ENCODE peak calls at places on chromosomes 6 and 20, in six cellular contexts. G is K562, P is GM12891, U is GM12878, F is H1, X is HepG2. N is an unnamed sample.

GRCh38 chr6:20700375-20700774 is 166.1 kb downstream of the CDKAL1 start:
- DNase-seq in G (no peak), P (no peak), U (no peak), F (no peak), X (no peak), N (no peak)

GRCh38 chr20:18288748-18289705 is 700 bp downstream of the ZNF133 start:
- DNase-seq in G (peak), P (peak), U (no peak), F (no peak), X (peak), N (no peak)

GRCh38 chr6:31529329-31530150 is 778 bp downstream of the MCCD1 start:
- DNase-seq in G (no peak), P (no peak), U (no peak), F (no peak), X (peak), N (no peak)

GRCh38 chr6:2503816-2504494 is 246.8 kb downstream of the MYLK4 start:
- DNase-seq in G (no peak), P (no peak), U (no peak), F (no peak), X (peak), N (no peak)

GRCh38 chr6:42153921-42154320 is 11.5 kb upstream of the C6orf132 start:
- DNase-seq in G (no peak), P (no peak), U (no peak), F (no peak), X (no peak), N (no peak)

GRCh38 chr6:170187669-170188566 is 103.0 kb downstream of the DLL1 start:
- DNase-seq in G (no peak), P (no peak), U (no peak), F (no peak), X (no peak), N (no peak)

GRCh38 chr6:105651969-105652368 is 249.1 kb upstream of the PREP start:
- DNase-seq in G (no peak), P (no peak), U (no peak), F (no peak), X (no peak), N (no peak)

GRCh38 chr6:62283828-62284411 is 2.1 kb downstream of the KHDRBS2 start:
- DNase-seq in G (no peak), P (no peak), U (no peak), F (no peak), X (peak), N (no peak)

GRCh38 chr20:53021934-53022333 is 49.8 kb downstream of the TSHZ2 start:
- DNase-seq in G (no peak), P (no peak), U (no peak), F (no peak), X (no peak), N (no peak)

GRCh38 chr6:112882381-112882780 is 535.3 kb downstream of the RFPL4B start:
- DNase-seq in G (no peak), P (no peak), U (no peak), F (no peak), X (no peak), N (no peak)

GRCh38 chr6:26597821-26598220 is 1.1 kb downstream of the ABT1 start:
- DNase-seq in G (peak), P (no peak), U (no peak), F (no peak), X (no peak), N (no peak)

GRCh38 chr20:24653306-24653705 is 183.9 kb downstream of the SYNDIG1 start:
- DNase-seq in G (no peak), P (no peak), U (no peak), F (no peak), X (no peak), N (no peak)

GRCh38 chr6:36735110-36735971 is 37.7 kb downstream of the RAB44 start:
- DNase-seq in G (no peak), P (peak), U (no peak), F (no peak), X (no peak), N (no peak)
- TF ChIP-seq POLR2A in G (no peak), P (no peak), U (no peak), F (no peak), X (no peak), N (no peak)

GRCh38 chr6:30493643-30494250 is 4.4 kb downstream of the HLA-E start:
- DNase-seq in G (peak), P (no peak), U (no peak), F (no peak), X (no peak), N (no peak)
- TF ChIP-seq POLR2AphosphoS5 in G (no peak), P (peak), U (peak), F (no peak), X (no peak), N (peak)

GRCh38 chr20:50304883-50305635 is 114.4 kb downstream of the CEBPB start:
- DNase-seq in G (no peak), P (no peak), U (no peak), F (no peak), X (peak), N (no peak)
- TF ChIP-seq TAF1 in G (no peak), P (no peak), U (no peak), F (no peak), X (peak), N (no peak)

DNA sequence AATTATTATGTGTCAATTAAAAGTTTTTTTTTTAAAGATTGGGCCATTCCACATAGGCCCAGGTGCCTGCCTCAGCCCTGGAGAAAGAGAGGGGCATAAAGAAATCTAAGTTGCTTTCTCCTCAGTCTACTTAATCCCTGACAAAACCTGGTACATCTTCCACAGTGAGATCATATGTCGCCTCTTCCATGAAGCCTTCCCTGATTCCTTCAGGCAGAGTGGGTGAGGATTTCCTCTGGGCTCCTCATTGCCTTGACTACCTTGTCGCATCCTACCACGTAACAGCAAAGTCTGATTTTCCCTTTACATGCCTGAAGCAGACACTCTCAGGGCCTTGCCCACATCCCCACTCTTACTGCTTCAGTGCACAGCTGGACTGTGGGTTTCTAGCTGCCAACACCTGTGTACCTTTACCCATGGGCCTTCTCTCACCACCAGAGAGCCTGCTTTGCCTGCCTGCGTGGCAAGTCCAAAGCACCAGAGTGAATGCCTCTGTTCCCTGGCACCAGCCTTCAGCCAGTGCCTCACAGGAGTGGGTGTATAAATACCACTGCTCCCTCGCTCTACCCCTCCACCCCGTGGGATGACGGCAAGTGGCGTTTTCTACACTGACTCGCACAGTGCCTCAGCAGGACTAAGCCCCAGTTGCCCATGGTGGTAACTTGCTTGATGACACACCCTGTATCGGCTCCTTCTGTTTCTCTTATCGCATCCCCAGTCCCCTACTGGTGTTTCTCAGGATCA is 68.0 kb downstream of the EYA2 start:
- DNase-seq in G (no peak), P (no peak), U (no peak), F (no peak), X (no peak), N (no peak)
- TF ChIP-seq POLR2A in G (no peak), P (no peak), U (no peak), F (no peak), X (no peak), N (no peak)

DNA sequence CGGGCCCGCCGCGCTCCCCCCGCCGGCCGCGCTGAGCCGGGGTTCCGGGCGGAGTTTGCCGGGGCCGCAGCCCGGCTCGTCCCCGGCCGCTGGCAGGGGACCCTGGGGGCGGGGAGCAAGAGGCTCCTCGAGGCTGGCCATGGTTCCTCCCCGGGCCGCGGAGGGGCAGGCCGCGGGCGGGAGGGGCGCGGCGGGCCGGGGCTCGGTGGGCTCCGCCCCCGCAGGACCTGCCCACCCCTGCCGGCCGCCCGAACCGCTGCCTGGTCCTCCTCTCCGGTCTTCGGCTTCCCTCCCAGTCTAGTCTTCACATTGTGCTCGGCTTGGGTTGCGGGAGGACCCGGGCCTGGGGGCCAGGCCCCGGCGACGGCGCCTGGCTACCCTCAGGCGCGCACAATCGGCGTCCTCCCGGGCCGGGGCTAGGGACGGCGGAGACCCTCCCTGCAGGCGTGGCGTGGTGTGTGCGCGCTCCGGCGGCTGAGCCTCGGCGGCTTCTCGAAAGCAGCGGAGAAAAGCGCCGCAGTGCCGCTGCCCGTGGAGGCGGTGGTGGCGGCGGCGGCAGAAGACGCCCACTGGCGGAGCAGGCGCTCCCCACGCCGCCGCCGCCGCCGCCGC is at the start of gene PDE10A:
- DNase-seq in G (no peak), P (peak), U (no peak), F (no peak), X (no peak), N (no peak)
- TF ChIP-seq POLR2AphosphoS5 in G (no peak), P (no peak), U (no peak), F (no peak), X (no peak), N (no peak)

GRCh38 chr6:160132776-160133338 is 11.2 kb downstream of the SLC22A1 start:
- DNase-seq in G (peak), P (no peak), U (no peak), F (no peak), X (no peak), N (no peak)
- TF ChIP-seq TAF1 in G (no peak), P (no peak), U (no peak), F (no peak), X (no peak), N (no peak)

GRCh38 chr20:50115591-50116367 is 2.8 kb upstream of the UBE2V1 start:
- DNase-seq in G (peak), P (peak), U (peak), F (peak), X (peak), N (peak)
- TF ChIP-seq POLR2A in G (peak), P (peak), U (peak), F (no peak), X (peak), N (peak)

GRCh38 chr6:130381012-130381411 is 15.2 kb downstream of the TMEM200A start:
- DNase-seq in G (no peak), P (no peak), U (no peak), F (no peak), X (no peak), N (no peak)
- TF ChIP-seq POLR2AphosphoS5 in G (no peak), P (no peak), U (no peak), F (no peak), X (no peak), N (no peak)